ENCODE peak calls at places on chromosomes 7 and 10, in five cellular contexts. H, I, L, M and J are unnamed samples.

GRCh38 chr10:17387861-17388503 is 66.4 kb downstream of the ST8SIA6 start:
- DNase-seq in H (no peak), I (peak), L (no peak), M (no peak), J (no peak)

GRCh38 chr10:117432866-117433265 is 57.6 kb upstream of the PDZD8 start:
- DNase-seq in H (no peak), I (no peak), L (no peak), M (no peak), J (no peak)

GRCh38 chr7:114789942-114790341 is 132.0 kb upstream of the MDFIC start:
- DNase-seq in H (peak), I (no peak), L (no peak), M (peak), J (peak)

GRCh38 chr7:154735766-154736165 is 267.2 kb downstream of the PAXIP1 start:
- DNase-seq in H (no peak), I (no peak), L (no peak), M (no peak), J (no peak)

GRCh38 chr10:87660484-87661133 is 931 bp downstream of the PAPSS2 start:
- DNase-seq in H (peak), I (peak), L (no peak), M (no peak), J (peak)

GRCh38 chr7:134451656-134452055 is 7.2 kb downstream of the AKR1B1 start:
- DNase-seq in H (no peak), I (no peak), L (no peak), M (no peak), J (no peak)

GRCh38 chr7:28017372-28017771 is 163.2 kb downstream of the JAZF1 start:
- DNase-seq in H (peak), I (no peak), L (no peak), M (no peak), J (peak)

GRCh38 chr7:387132-388022 is 97.4 kb downstream of the FOXL3 start:
- DNase-seq in H (no peak), I (peak), L (no peak), M (no peak), J (no peak)

GRCh38 chr10:28926932-28927331 is 249.6 kb downstream of the BAMBI start:
- DNase-seq in H (no peak), I (no peak), L (no peak), M (no peak), J (no peak)

GRCh38 chr10:67539312-67539711 is 156.7 kb downstream of the CTNNA3 start:
- DNase-seq in H (peak), I (no peak), L (no peak), M (no peak), J (no peak)

GRCh38 chr7:158646766-158647474 is 57.7 kb downstream of the NCAPG2 start:
- DNase-seq in H (no peak), I (no peak), L (no peak), M (no peak), J (peak)

GRCh38 chr10:61063035-61063434 is 119.0 kb upstream of the RHOBTB1 start:
- DNase-seq in H (peak), I (peak), L (no peak), M (no peak), J (peak)

GRCh38 chr10:107970512-107970911 is 806.0 kb upstream of the SORCS1 start:
- DNase-seq in H (no peak), I (no peak), L (no peak), M (no peak), J (no peak)

GRCh38 chr10:90988802-90989201 is 67.9 kb upstream of the ANKRD1 start:
- DNase-seq in H (no peak), I (no peak), L (no peak), M (no peak), J (no peak)

GRCh38 chr10:69497611-69498390 is 46.5 kb downstream of the TSPAN15 start:
- DNase-seq in H (no peak), I (no peak), L (no peak), M (no peak), J (no peak)

GRCh38 chr7:82726038-82726800 is 282.6 kb upstream of the CACNA2D1 start:
- DNase-seq in H (no peak), I (no peak), L (no peak), M (no peak), J (no peak)

GRCh38 chr10:119755446-119755845 is 29.6 kb downstream of the INPP5F start:
- DNase-seq in H (no peak), I (no peak), L (no peak), M (no peak), J (no peak)

GRCh38 chr7:276230-276835 is 13.6 kb upstream of the FOXL3 start:
- DNase-seq in H (no peak), I (no peak), L (no peak), M (no peak), J (no peak)

GRCh38 chr10:100993986-100994708 is 5.5 kb upstream of the LZTS2 start:
- DNase-seq in H (peak), I (no peak), L (no peak), M (no peak), J (no peak)

GRCh38 chr10:63651864-63652263 is 130.7 kb downstream of the REEP3 start:
- DNase-seq in H (no peak), I (no peak), L (peak), M (no peak), J (no peak)

GRCh38 chr7:117190104-117190503 is 132.8 kb downstream of the WNT2 start:
- DNase-seq in H (no peak), I (no peak), L (no peak), M (no peak), J (no peak)

GRCh38 chr10:10293431-10293830 is 724.2 kb upstream of the CELF2 start:
- DNase-seq in H (peak), I (no peak), L (no peak), M (no peak), J (no peak)

GRCh38 chr7:147146169-147146568 is 1029.6 kb downstream of the CNTNAP2 start:
- DNase-seq in H (no peak), I (no peak), L (no peak), M (no peak), J (no peak)

GRCh38 chr7:5595545-5596045 is 172.0 kb upstream of the TNRC18 start:
- DNase-seq in H (no peak), I (no peak), L (no peak), M (no peak), J (no peak)

GRCh38 chr10:111128331-111129167 is 51.7 kb downstream of the ADRA2A start:
- DNase-seq in H (no peak), I (no peak), L (no peak), M (no peak), J (no peak)

GRCh38 chr10:119517235-119518141 is 25.0 kb downstream of the RGS10 start:
- DNase-seq in H (peak), I (no peak), L (peak), M (no peak), J (no peak)

GRCh38 chr10:62384057-62384446 is 9.9 kb downstream of the ZNF365 start:
- DNase-seq in H (peak), I (no peak), L (peak), M (peak), J (no peak)